ENCODE peak calls at places on chromosomes 13 and 19, in five cellular contexts. One of them, this sample, is unnamed.

GRCh38 chr19:2602391-2603181 is 99.9 kb downstream of the GNG7 start:
- DNase-seq in HCT116: no peak
- DNase-seq in PC-3: peak
- DNase-seq in hepatocyte: peak
- DNase-seq in GM23338: peak
- DNase-seq in this sample: peak

GRCh38 chr13:24097064-24097463 is 63.5 kb upstream of the SPATA13 start:
- DNase-seq in GM23338: no peak
- DNase-seq in hepatocyte: no peak
- DNase-seq in HCT116: no peak
- DNase-seq in PC-3: peak
- DNase-seq in this sample: no peak

GRCh38 chr13:21670006-21670882 is 629 bp upstream of the FGF9 start:
- DNase-seq in hepatocyte: peak
- DNase-seq in GM23338: peak
- DNase-seq in PC-3: no peak
- DNase-seq in HCT116: no peak
- DNase-seq in this sample: peak

GRCh38 chr13:28498481-28499115 is 3.7 kb upstream of the FLT1 start:
- DNase-seq in HCT116: no peak
- DNase-seq in hepatocyte: no peak
- DNase-seq in GM23338: no peak
- DNase-seq in PC-3: no peak
- DNase-seq in this sample: no peak

GRCh38 chr19:18364826-18365528 is 21.0 kb upstream of the GDF15 start:
- DNase-seq in hepatocyte: peak
- DNase-seq in PC-3: peak
- DNase-seq in GM23338: peak
- DNase-seq in HCT116: peak
- DNase-seq in this sample: no peak

GRCh38 chr19:3518669-3519068 is 12.6 kb downstream of the FZR1 start:
- DNase-seq in PC-3: no peak
- DNase-seq in HCT116: no peak
- DNase-seq in GM23338: no peak
- DNase-seq in hepatocyte: no peak
- DNase-seq in this sample: no peak

GRCh38 chr13:32548837-32549236 is 10.2 kb upstream of the N4BP2L2 start:
- DNase-seq in hepatocyte: no peak
- DNase-seq in GM23338: no peak
- DNase-seq in PC-3: no peak
- DNase-seq in HCT116: no peak
- DNase-seq in this sample: no peak

GRCh38 chr13:50126378-50127016 is 111.3 kb downstream of the KCNRG start:
- DNase-seq in PC-3: peak
- DNase-seq in HCT116: no peak
- DNase-seq in GM23338: peak
- DNase-seq in hepatocyte: peak
- DNase-seq in this sample: peak

GRCh38 chr19:34313188-34313587 is 51.8 kb upstream of the GPI start:
- DNase-seq in PC-3: peak
- DNase-seq in hepatocyte: peak
- DNase-seq in GM23338: no peak
- DNase-seq in HCT116: no peak
- DNase-seq in this sample: no peak

GRCh38 chr13:36530050-36530789 is 97.9 kb downstream of the CCNA1 start:
- DNase-seq in GM23338: no peak
- DNase-seq in PC-3: peak
- DNase-seq in hepatocyte: no peak
- DNase-seq in HCT116: no peak
- DNase-seq in this sample: peak

GRCh38 chr19:29636553-29637325 is 28.5 kb upstream of the PLEKHF1 start:
- DNase-seq in hepatocyte: no peak
- DNase-seq in GM23338: no peak
- DNase-seq in PC-3: no peak
- DNase-seq in HCT116: no peak
- DNase-seq in this sample: no peak

GRCh38 chr13:24921003-24921402 is 157.0 kb downstream of the RNF17 start:
- DNase-seq in HCT116: no peak
- DNase-seq in GM23338: peak
- DNase-seq in hepatocyte: no peak
- DNase-seq in PC-3: peak
- DNase-seq in this sample: no peak

GRCh38 chr19:53881482-53882390 is at the start of gene PRKCG:
- DNase-seq in PC-3: peak
- DNase-seq in HCT116: no peak
- DNase-seq in hepatocyte: peak
- DNase-seq in GM23338: peak
- DNase-seq in this sample: peak

GRCh38 chr13:101157261-101157660 is 259.0 kb downstream of the NALCN start:
- DNase-seq in HCT116: no peak
- DNase-seq in hepatocyte: no peak
- DNase-seq in GM23338: peak
- DNase-seq in PC-3: no peak
- DNase-seq in this sample: peak

GRCh38 chr13:80871481-80871880 is 530.6 kb upstream of the SPRY2 start:
- DNase-seq in HCT116: no peak
- DNase-seq in GM23338: no peak
- DNase-seq in hepatocyte: no peak
- DNase-seq in PC-3: peak
- DNase-seq in this sample: no peak

GRCh38 chr19:12836529-12836863 is 1.8 kb upstream of the MAST1 start:
- DNase-seq in GM23338: no peak
- DNase-seq in HCT116: no peak
- DNase-seq in hepatocyte: no peak
- DNase-seq in PC-3: no peak
- DNase-seq in this sample: no peak

GRCh38 chr19:12834976-12835757 is 788 bp upstream of the RTBDN start:
- DNase-seq in HCT116: peak
- DNase-seq in hepatocyte: peak
- DNase-seq in PC-3: peak
- DNase-seq in GM23338: peak
- DNase-seq in this sample: peak

GRCh38 chr19:12833418-12833746 is 997 bp downstream of the RTBDN start:
- DNase-seq in GM23338: peak
- DNase-seq in PC-3: no peak
- DNase-seq in HCT116: no peak
- DNase-seq in hepatocyte: no peak
- DNase-seq in this sample: no peak

GRCh38 chr19:12833747-12834417 is 497 bp downstream of the RTBDN start:
- DNase-seq in HCT116: no peak
- DNase-seq in hepatocyte: peak
- DNase-seq in PC-3: peak
- DNase-seq in GM23338: peak
- DNase-seq in this sample: peak

DNA sequence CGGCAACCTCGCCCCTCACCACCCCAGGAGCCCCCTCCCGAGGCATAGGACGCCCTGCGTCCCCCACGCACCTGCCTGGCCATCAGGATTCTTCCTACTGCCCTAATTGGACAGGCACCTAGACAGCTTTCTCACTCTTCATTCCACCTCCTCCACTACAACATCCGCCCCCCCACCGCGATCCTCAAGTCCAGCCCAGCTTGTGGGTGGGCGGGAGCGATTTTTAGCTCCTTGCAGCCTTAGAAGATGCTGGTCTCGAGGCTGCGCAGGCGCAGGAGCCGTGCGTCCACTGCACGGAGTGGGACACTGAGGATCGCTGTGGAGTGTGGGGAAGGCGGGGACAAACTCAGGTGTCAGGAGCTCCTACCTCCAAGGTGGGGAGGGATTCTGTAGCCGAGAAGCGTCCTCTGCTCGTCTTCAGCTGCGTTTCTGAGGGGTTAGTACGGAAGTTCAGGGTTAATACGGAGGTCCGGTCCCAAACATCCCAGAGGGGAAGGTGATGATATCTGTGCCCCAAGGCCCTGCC is at the start of gene RTBDN:
- DNase-seq in HCT116: no peak
- DNase-seq in hepatocyte: no peak
- DNase-seq in GM23338: peak
- DNase-seq in PC-3: peak
- DNase-seq in this sample: peak
- TF ChIP-seq EZH2phosphoT487 in HCT116: no peak
- TF ChIP-seq EZH2phosphoT487 in hepatocyte: no peak
- TF ChIP-seq EZH2phosphoT487 in GM23338: no peak
- TF ChIP-seq EZH2phosphoT487 in PC-3: no peak
- TF ChIP-seq EZH2phosphoT487 in this sample: peak

DNA sequence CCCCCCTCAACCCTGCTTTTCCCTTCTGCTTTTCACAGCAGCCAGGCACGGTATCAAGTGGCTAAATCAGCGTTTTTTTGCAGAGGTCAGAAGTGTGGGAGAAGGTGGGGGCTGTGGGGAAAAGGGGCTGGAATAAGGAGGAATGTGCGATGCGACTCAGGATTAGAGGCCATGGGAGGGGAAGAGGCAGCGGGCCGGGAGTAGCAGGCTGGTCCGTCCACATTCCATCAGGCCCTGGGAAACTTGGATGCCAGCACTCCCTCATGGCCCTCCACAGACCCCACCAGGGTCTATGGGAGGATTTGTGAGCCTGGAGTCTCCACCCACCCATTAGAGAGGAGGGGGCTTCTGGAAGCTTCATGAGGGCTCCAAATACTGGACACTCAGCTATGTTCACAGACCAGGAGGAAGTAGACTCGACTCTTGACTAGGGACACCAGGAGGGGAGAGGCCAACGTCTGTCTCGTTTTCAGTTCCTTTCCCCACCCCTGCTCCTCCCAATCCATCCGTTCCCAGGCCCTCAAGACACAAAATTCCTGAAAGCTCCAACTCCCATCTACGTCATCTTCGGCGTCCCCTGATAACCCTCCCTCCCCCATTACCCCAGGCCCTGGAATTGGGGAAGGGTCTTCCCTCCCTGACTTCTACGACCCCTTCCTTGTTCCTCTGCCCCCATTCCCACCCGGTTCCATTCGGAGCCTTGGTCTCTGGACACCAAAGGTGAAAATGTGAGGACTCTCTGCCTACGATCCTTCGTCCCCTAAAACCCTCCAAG is 3.3 kb upstream of the KCNC3 start:
- DNase-seq in hepatocyte: peak
- DNase-seq in GM23338: peak
- DNase-seq in HCT116: no peak
- DNase-seq in PC-3: peak
- DNase-seq in this sample: peak
- TF ChIP-seq EZH2 in hepatocyte: no peak
- TF ChIP-seq EZH2 in GM23338: no peak
- TF ChIP-seq EZH2 in HCT116: no peak
- TF ChIP-seq EZH2 in PC-3: no peak
- TF ChIP-seq EZH2 in this sample: no peak

DNA sequence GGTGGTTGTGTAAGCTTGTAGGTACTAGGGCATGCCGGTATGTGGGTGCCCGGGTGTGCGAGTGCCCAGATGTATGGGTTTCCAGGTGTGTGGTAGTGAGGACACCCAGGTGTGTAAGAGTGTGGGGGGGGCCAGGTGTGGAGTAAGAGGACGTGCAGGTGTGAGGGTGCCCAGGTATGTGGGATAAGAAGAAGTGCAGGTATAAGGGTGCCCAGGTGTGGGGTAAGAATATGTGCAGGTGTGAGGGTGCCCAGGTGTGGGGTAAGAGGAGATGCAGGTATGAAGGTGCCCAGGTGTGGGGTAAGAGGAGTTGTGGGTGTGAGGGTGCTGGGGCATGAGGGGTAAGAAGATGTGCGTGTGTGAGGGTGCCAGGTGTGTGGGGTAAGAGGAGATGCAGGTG is 14.3 kb downstream of the MARK4 start:
- DNase-seq in GM23338: no peak
- DNase-seq in hepatocyte: no peak
- DNase-seq in PC-3: no peak
- DNase-seq in HCT116: no peak
- DNase-seq in this sample: no peak
- H3K4me2 ChIP-seq in GM23338: no peak
- H3K4me2 ChIP-seq in hepatocyte: no peak
- H3K4me2 ChIP-seq in PC-3: no peak
- H3K4me2 ChIP-seq in HCT116: no peak
- H3K4me2 ChIP-seq in this sample: no peak

GRCh38 chr19:47447470-47448359 is 24.0 kb downstream of the SLC8A2 start:
- DNase-seq in HCT116: peak
- DNase-seq in hepatocyte: peak
- DNase-seq in PC-3: peak
- DNase-seq in GM23338: peak
- DNase-seq in this sample: peak
- TF ChIP-seq EZH2phosphoT487 in HCT116: no peak
- TF ChIP-seq EZH2phosphoT487 in hepatocyte: no peak
- TF ChIP-seq EZH2phosphoT487 in PC-3: no peak
- TF ChIP-seq EZH2phosphoT487 in GM23338: no peak
- TF ChIP-seq EZH2phosphoT487 in this sample: peak

DNA sequence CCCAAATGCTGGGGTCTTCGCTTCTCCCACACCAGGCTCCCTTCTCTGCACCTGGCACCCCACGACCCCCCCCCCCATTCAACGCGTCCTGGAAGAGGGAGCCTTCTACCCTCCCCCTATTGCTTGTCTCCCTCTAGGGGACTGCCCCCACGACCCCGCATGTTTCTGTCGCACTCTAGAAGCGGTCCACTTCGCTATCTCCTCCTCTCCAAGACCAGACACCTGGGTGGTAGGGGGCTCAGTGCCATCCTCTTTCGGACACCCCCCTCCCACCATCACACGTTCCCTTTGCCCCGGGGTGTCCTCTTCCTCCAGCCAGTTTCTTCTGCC is 1.5 kb downstream of the TGFB1 start:
- DNase-seq in PC-3: no peak
- DNase-seq in HCT116: no peak
- DNase-seq in hepatocyte: no peak
- DNase-seq in GM23338: no peak
- DNase-seq in this sample: no peak
- TF ChIP-seq EZH2 in PC-3: no peak
- TF ChIP-seq EZH2 in HCT116: no peak
- TF ChIP-seq EZH2 in hepatocyte: peak
- TF ChIP-seq EZH2 in GM23338: no peak
- TF ChIP-seq EZH2 in this sample: no peak

GRCh38 chr19:48812094-48812929 is 1.5 kb upstream of the BCAT2 start:
- DNase-seq in HCT116: no peak
- DNase-seq in PC-3: peak
- DNase-seq in GM23338: peak
- DNase-seq in hepatocyte: peak
- DNase-seq in this sample: peak
- H3K4me2 ChIP-seq in HCT116: peak
- H3K4me2 ChIP-seq in PC-3: peak
- H3K4me2 ChIP-seq in GM23338: peak
- H3K4me2 ChIP-seq in hepatocyte: peak
- H3K4me2 ChIP-seq in this sample: peak

DNA sequence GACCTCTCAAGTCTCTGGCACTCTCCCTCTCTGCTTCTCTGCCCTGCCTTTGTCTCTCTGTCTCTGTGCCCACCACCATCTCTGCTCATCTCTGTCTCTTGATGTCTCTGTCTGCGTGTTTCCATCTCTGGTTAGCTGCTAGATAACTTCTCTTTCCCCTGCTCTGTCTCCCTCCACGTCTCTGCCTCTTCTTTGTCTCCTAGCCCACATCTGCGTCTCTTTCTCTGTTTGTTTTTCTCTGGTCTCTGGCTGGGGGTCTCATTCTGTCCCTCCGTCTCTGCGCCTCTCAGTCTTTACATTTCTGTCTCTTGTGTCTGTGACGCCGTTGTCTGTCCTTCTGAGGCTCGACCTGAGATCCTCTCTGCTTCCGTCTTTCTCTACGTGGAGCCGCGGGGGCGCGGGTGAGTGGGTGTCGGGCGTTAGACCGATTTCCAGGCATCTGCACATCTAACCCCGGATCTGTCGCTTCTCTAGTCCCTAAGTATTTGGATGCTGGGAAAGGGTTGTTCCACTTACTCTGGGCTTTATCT is 386 bp downstream of the GIPR start:
- DNase-seq in HCT116: no peak
- DNase-seq in PC-3: no peak
- DNase-seq in GM23338: no peak
- DNase-seq in hepatocyte: no peak
- DNase-seq in this sample: no peak
- TF ChIP-seq EZH2phosphoT487 in HCT116: no peak
- TF ChIP-seq EZH2phosphoT487 in PC-3: no peak
- TF ChIP-seq EZH2phosphoT487 in GM23338: no peak
- TF ChIP-seq EZH2phosphoT487 in hepatocyte: peak
- TF ChIP-seq EZH2phosphoT487 in this sample: no peak

This sample was measured in neural progenitor cell.